ENCODE peak calls at places on chromosomes 13 and 19, in eight cellular contexts. One of them, this sample, is unnamed.

GRCh38 chr19:53576941-53577653 is 39.2 kb downstream of the ZNF331 start:
- DNase-seq in stimulated activated CD4-positive, alpha-beta T cell treated with anti-CD3 and anti-CD28 coated beads, Interleukin-4, amount 100 ng/mL, for 24 hours: no peak
- DNase-seq in GM03348: no peak
- DNase-seq in NCI-H2081: no peak
- DNase-seq in MCF 10A: no peak
- DNase-seq in left lung: no peak
- DNase-seq in T1000: no peak
- DNase-seq in Right ventricle myocardium superior: no peak
- DNase-seq in this sample: no peak

GRCh38 chr13:113813749-113814434 is 50.0 kb downstream of the GAS6 start:
- DNase-seq in stimulated activated CD4-positive, alpha-beta T cell treated with anti-CD3 and anti-CD28 coated beads, Interleukin-4, amount 100 ng/mL, for 24 hours: no peak
- DNase-seq in T1000: no peak
- DNase-seq in MCF 10A: no peak
- DNase-seq in NCI-H2081: no peak
- DNase-seq in Right ventricle myocardium superior: peak; percentile 52
- DNase-seq in GM03348: no peak
- DNase-seq in left lung: peak; percentile 65
- DNase-seq in this sample: no peak

GRCh38 chr19:35601971-35602370 is 10.6 kb upstream of the HAUS5 start:
- DNase-seq in MCF 10A: no peak
- DNase-seq in NCI-H2081: no peak
- DNase-seq in Right ventricle myocardium superior: no peak
- DNase-seq in left lung: no peak
- DNase-seq in stimulated activated CD4-positive, alpha-beta T cell treated with anti-CD3 and anti-CD28 coated beads, Interleukin-4, amount 100 ng/mL, for 24 hours: no peak
- DNase-seq in T1000: no peak
- DNase-seq in GM03348: no peak
- DNase-seq in this sample: no peak

GRCh38 chr19:3852614-3853254 is 16.1 kb downstream of the ZFR2 start:
- DNase-seq in NCI-H2081: peak; percentile 50
- DNase-seq in Right ventricle myocardium superior: no peak
- DNase-seq in left lung: no peak
- DNase-seq in T1000: peak; percentile 75
- DNase-seq in GM03348: peak; percentile 60
- DNase-seq in MCF 10A: peak; percentile 99
- DNase-seq in stimulated activated CD4-positive, alpha-beta T cell treated with anti-CD3 and anti-CD28 coated beads, Interleukin-4, amount 100 ng/mL, for 24 hours: peak; percentile 23
- DNase-seq in this sample: no peak

GRCh38 chr13:62643799-62644484 is 1228.3 kb upstream of the PCDH20 start:
- DNase-seq in NCI-H2081: no peak
- DNase-seq in T1000: no peak
- DNase-seq in Right ventricle myocardium superior: no peak
- DNase-seq in stimulated activated CD4-positive, alpha-beta T cell treated with anti-CD3 and anti-CD28 coated beads, Interleukin-4, amount 100 ng/mL, for 24 hours: no peak
- DNase-seq in GM03348: no peak
- DNase-seq in MCF 10A: no peak
- DNase-seq in left lung: no peak
- DNase-seq in this sample: no peak

GRCh38 chr13:78589206-78589605 is 14.1 kb downstream of the POU4F1 start:
- DNase-seq in Right ventricle myocardium superior: no peak
- DNase-seq in left lung: no peak
- DNase-seq in GM03348: no peak
- DNase-seq in MCF 10A: peak; percentile 74
- DNase-seq in T1000: no peak
- DNase-seq in NCI-H2081: no peak
- DNase-seq in stimulated activated CD4-positive, alpha-beta T cell treated with anti-CD3 and anti-CD28 coated beads, Interleukin-4, amount 100 ng/mL, for 24 hours: no peak
- DNase-seq in this sample: no peak

GRCh38 chr13:26719356-26719945 is 41.1 kb downstream of the GPR12 start:
- DNase-seq in GM03348: peak; percentile 23
- DNase-seq in left lung: no peak
- DNase-seq in NCI-H2081: peak; percentile 45
- DNase-seq in MCF 10A: peak; percentile 15
- DNase-seq in stimulated activated CD4-positive, alpha-beta T cell treated with anti-CD3 and anti-CD28 coated beads, Interleukin-4, amount 100 ng/mL, for 24 hours: no peak
- DNase-seq in T1000: no peak
- DNase-seq in Right ventricle myocardium superior: no peak
- DNase-seq in this sample: no peak

GRCh38 chr19:4977299-4978174 is 8.6 kb downstream of the KDM4B start:
- DNase-seq in GM03348: peak; percentile 90
- DNase-seq in T1000: peak; percentile 30
- DNase-seq in NCI-H2081: no peak
- DNase-seq in MCF 10A: peak; percentile 43
- DNase-seq in stimulated activated CD4-positive, alpha-beta T cell treated with anti-CD3 and anti-CD28 coated beads, Interleukin-4, amount 100 ng/mL, for 24 hours: no peak
- DNase-seq in left lung: no peak
- DNase-seq in Right ventricle myocardium superior: peak; percentile 70
- DNase-seq in this sample: no peak